ENCODE peak calls at places on chromosomes 11 and 22, in nine cellular contexts. A, X, B, F, C, P, O, J and V are unnamed samples.

GRCh38 chr11:43382614-43383013 is 23.9 kb downstream of the TTC17 start:
- DNase-seq in P (no peak), J (no peak), A (no peak), F (no peak), C (no peak), X (no peak), O (no peak), B (no peak), V (no peak)

GRCh38 chr22:46072030-46072881 is 78.1 kb upstream of the PPARA start:
- DNase-seq in C (no peak), P (peak; percentile 78), X (no peak), J (peak; percentile 69), B (peak; percentile 71), O (peak; percentile 81), F (no peak), A (no peak), V (no peak)

GRCh38 chr22:27278986-27279385 is 522.6 kb downstream of the MN1 start:
- DNase-seq in P (no peak), B (peak; percentile 18), F (no peak), X (no peak), A (no peak), J (no peak), C (no peak), O (no peak), V (no peak)

GRCh38 chr11:77188323-77188911 is 60.4 kb downstream of the MYO7A start:
- DNase-seq in B (peak; percentile 56), P (peak; percentile 91), A (peak; percentile 64), X (peak; percentile 88), F (peak; percentile 37), C (peak; percentile 76), O (peak; percentile 82), J (peak; percentile 59), V (peak; percentile 28)

GRCh38 chr11:22049276-22049675 is 143.6 kb upstream of the ANO5 start:
- DNase-seq in P (no peak), F (no peak), B (peak; percentile 0), J (no peak), X (no peak), O (no peak), A (no peak), C (no peak), V (no peak)

GRCh38 chr11:79418241-79418640 is 22.6 kb downstream of the TENM4 start:
- DNase-seq in O (no peak), F (no peak), J (no peak), C (no peak), P (no peak), X (no peak), B (peak; percentile 79), A (no peak), V (no peak)

GRCh38 chr22:34814260-34814659 is 251.7 kb upstream of the ISX start:
- DNase-seq in J (peak; percentile 41), P (peak; percentile 21), X (no peak), C (no peak), B (no peak), A (no peak), F (peak; percentile 22), O (no peak), V (no peak)

GRCh38 chr22:49921508-49922278 is 3.3 kb downstream of the CRELD2 start:
- DNase-seq in J (no peak), A (no peak), F (no peak), C (no peak), P (no peak), B (no peak), X (no peak), O (no peak), V (no peak)

GRCh38 chr22:47089374-47089773 is 326.9 kb downstream of the TBC1D22A start:
- DNase-seq in O (no peak), P (no peak), B (no peak), F (no peak), X (no peak), C (no peak), J (no peak), A (no peak), V (no peak)

GRCh38 chr11:104061851-104062521 is 25.5 kb downstream of the DDI1 start:
- DNase-seq in C (no peak), F (no peak), O (no peak), P (peak; percentile 3), J (no peak), B (no peak), A (no peak), X (no peak), V (no peak)

GRCh38 chr22:49663311-49663711 is 164.4 kb downstream of the BRD1 start:
- DNase-seq in F (no peak), A (no peak), O (no peak), P (no peak), C (no peak), X (no peak), B (no peak), J (no peak), V (no peak)

GRCh38 chr11:44300881-44301855 is 8.8 kb downstream of the ALX4 start:
- DNase-seq in O (no peak), A (no peak), C (no peak), X (no peak), P (no peak), B (no peak), J (no peak), F (no peak), V (peak; percentile 18)

GRCh38 chr22:30425616-30426394 is at the start of gene MTFP1:
- DNase-seq in P (peak; percentile 74), J (peak; percentile 67), C (peak; percentile 64), F (peak; percentile 54), O (peak; percentile 67), B (peak; percentile 65), X (peak; percentile 74), A (no peak), V (no peak)

GRCh38 chr11:126397016-126397415 is 41.5 kb downstream of the ST3GAL4 start:
- DNase-seq in J (no peak), A (no peak), C (no peak), F (no peak), B (peak; percentile 29), P (no peak), X (peak; percentile 8), O (no peak), V (no peak)
- H3K4me3 ChIP-seq in J (no peak overlapping the region), A (no peak overlapping the region), C (no peak overlapping the region), F (no peak overlapping the region), B (no peak overlapping the region), P (no peak overlapping the region), X (no peak overlapping the region), O (no peak overlapping the region), V (no peak overlapping the region)

DNA sequence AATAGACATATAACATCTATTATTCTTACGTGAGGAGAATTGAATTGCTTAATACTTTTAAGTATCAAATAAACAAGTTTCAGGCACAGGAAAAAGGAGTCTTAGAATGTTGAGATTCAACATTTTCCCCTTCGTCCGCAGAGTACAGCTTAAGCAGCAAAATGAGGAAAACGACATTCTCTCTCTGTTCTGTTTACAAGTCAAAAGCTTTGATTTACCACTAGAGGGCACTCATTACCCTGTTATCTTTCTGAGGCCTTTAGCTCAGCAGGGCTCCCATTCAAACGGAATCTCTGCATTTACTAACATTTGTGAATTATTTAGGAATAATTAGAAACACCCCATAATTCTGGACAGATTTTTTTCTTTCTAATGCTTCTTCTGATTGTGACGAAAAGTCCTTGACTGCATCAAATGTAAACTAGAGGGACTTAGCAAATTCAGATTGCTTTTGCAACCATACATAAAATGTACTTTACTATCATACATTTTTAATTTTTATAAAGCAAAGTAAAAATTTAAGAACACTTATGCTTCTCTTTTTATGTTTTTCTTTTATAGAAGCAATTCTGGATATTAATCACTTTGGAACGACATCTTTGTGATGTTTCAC is 75.0 kb downstream of the JRKL start:
- DNase-seq in B (peak; percentile 54), A (peak; percentile 60), F (peak; percentile 57), C (no peak), J (peak; percentile 68), O (no peak), P (peak; percentile 89), X (no peak), V (peak; percentile 55)
- H3K4me3 ChIP-seq in B (no peak overlapping the region), A (no peak overlapping the region), F (no peak overlapping the region), C (no peak overlapping the region), J (no peak overlapping the region), O (no peak overlapping the region), P (no peak overlapping the region), X (no peak overlapping the region), V (no peak overlapping the region)

GRCh38 chr11:109527496-109527895 is 105.5 kb downstream of the C11orf87 start:
- DNase-seq in A (no peak), O (no peak), P (no peak), C (no peak), F (peak; percentile 34), J (peak; percentile 54), X (no peak), B (no peak), V (peak; percentile 7)
- H3K4me3 ChIP-seq in A (no peak overlapping the region), O (no peak overlapping the region), P (no peak overlapping the region), C (no peak overlapping the region), F (no peak overlapping the region), J (no peak overlapping the region), X (no peak overlapping the region), B (no peak overlapping the region), V (no peak overlapping the region)

GRCh38 chr11:70532728-70533127 is 134.4 kb downstream of the CTTN start:
- DNase-seq in X (no peak), P (no peak), A (no peak), B (no peak), C (no peak), F (peak; percentile 75), J (peak; percentile 76), O (no peak), V (no peak)
- H3K4me3 ChIP-seq in X (no peak overlapping the region), P (no peak overlapping the region), A (no peak overlapping the region), B (no peak overlapping the region), C (no peak overlapping the region), F (no peak overlapping the region), J (no peak overlapping the region), O (no peak overlapping the region), V (no peak overlapping the region)

GRCh38 chr11:2537010-2537695 is 92.3 kb downstream of the KCNQ1 start:
- DNase-seq in X (no peak), A (no peak), B (no peak), J (no peak), O (no peak), P (no peak), F (no peak), C (no peak), V (no peak)
- H3K4me3 ChIP-seq in X (no peak overlapping the region), A (no peak overlapping the region), B (no peak overlapping the region), J (no peak overlapping the region), O (no peak overlapping the region), P (no peak overlapping the region), F (no peak overlapping the region), C (no peak overlapping the region), V (no peak overlapping the region)